ENCODE peak calls at places on chromosomes 13 and 19, in ten cellular contexts. Y is pancreas; G is OCI-LY7; O is CD8-positive, alpha-beta memory T cell; U is NT2/D1; N is esophagus squamous epithelium; Z is gastrocnemius medialis; A is suprapubic skin; R is breast epithelium; E is hepatocyte. H is an unnamed sample.

GRCh38 chr13:31150315-31150985 is 11.3 kb downstream of the HSPH1 start:
- DNase-seq in G (no peak), N (no peak), E (no peak), U (no peak), R (no peak), O (no peak), Y (no peak), Z (no peak), A (no peak), H (no peak)

GRCh38 chr13:53749306-53749705 is 720.7 kb downstream of the OLFM4 start:
- DNase-seq in N (no peak), R (no peak), O (no peak), U (no peak), E (no peak), Z (no peak), A (no peak), Y (no peak), G (no peak), H (no peak)

GRCh38 chr19:7427944-7428343 is 60.9 kb downstream of the PEX11G start:
- DNase-seq in Y (no peak), A (no peak), N (no peak), O (no peak), R (no peak), G (no peak), U (no peak), E (no peak), Z (no peak), H (no peak)

GRCh38 chr13:106561551-106562170 is 6.3 kb downstream of the ARGLU1 start:
- DNase-seq in N (no peak), Y (no peak), Z (no peak), G (no peak), R (no peak), U (no peak), A (no peak), E (peak; percentile 27), O (peak; percentile 8), H (no peak)

GRCh38 chr13:31036717-31037116 is 104.3 kb downstream of the TEX26 start:
- DNase-seq in Y (no peak), A (no peak), Z (no peak), O (no peak), R (no peak), U (no peak), E (no peak), N (no peak), G (no peak), H (no peak)

GRCh38 chr13:106630650-106631049 is 62.7 kb upstream of the ARGLU1 start:
- DNase-seq in R (no peak), A (no peak), U (no peak), Y (no peak), O (no peak), E (no peak), Z (no peak), N (no peak), G (no peak), H (no peak)

GRCh38 chr19:17405250-17406038 is at the start of gene BST2:
- DNase-seq in Z (peak; percentile 32), Y (no peak), O (peak; percentile 74), U (no peak), R (no peak), E (peak; percentile 52), N (no peak), G (peak; percentile 95), A (no peak), H (peak; percentile 60)

GRCh38 chr13:42894765-42895181 is 97.3 kb downstream of the EPSTI1 start:
- DNase-seq in N (no peak), U (no peak), R (no peak), Z (no peak), Y (peak; percentile 28), A (no peak), G (no peak), E (peak; percentile 13), O (no peak), H (no peak)

GRCh38 chr13:33263976-33264619 is 21.5 kb downstream of the STARD13 start:
- DNase-seq in G (no peak), U (no peak), N (no peak), E (no peak), R (no peak), Z (peak; percentile 30), A (no peak), O (no peak), Y (no peak), H (no peak)

DNA sequence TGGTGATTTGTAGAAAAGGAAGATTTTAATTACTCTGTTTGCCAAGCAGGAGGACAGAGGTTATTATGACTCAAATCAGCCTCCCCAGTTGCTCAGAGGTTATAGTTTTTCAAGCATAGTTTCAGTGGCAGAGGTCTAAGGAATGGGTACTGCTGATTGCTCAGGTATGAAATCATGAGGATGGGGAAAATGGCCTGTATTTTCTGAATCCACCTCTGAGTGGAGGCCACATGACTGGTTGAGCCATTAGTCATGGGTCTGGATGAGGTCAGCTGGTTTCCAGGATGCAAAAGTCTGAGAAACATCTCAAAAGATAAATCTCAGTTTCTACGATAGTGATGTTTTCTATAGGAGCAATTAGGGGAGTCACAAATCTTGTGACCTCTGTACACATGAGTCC is 62.8 kb upstream of the CEACAM8 start:
- DNase-seq in G (no peak), O (no peak), N (no peak), A (no peak), U (no peak), Z (no peak), E (no peak), R (no peak), Y (no peak), H (no peak)
- H3K9me3 ChIP-seq in G (no peaks in the 10 kb centered on the region), O (no peaks in the 10 kb centered on the region), N (no peaks in the 10 kb centered on the region), A (no peaks in the 10 kb centered on the region), U (no peaks in the 10 kb centered on the region), Z (no peaks in the 10 kb centered on the region), E (no peaks in the 10 kb centered on the region), R (no peaks in the 10 kb centered on the region), Y (no peaks in the 10 kb centered on the region), H (no peaks in the 10 kb centered on the region)

GRCh38 chr19:41999071-41999877 is 5.2 kb upstream of the ATP1A3 start:
- DNase-seq in O (no peak), R (no peak), Z (no peak), E (no peak), A (no peak), U (no peak), G (no peak), Y (no peak), N (no peak), H (no peak)
- H3K4me3 ChIP-seq in O (no peak overlapping the region), R (no peak overlapping the region), Z (no peak overlapping the region), E (no peak overlapping the region), A (no peak overlapping the region), U (no peak overlapping the region), G (no peak overlapping the region), Y (no peak overlapping the region), N (no peak overlapping the region), H (no peak overlapping the region)

GRCh38 chr13:44760434-44760833 is 184.3 kb upstream of the TSC22D1 start:
- DNase-seq in N (no peak), O (no peak), Y (no peak), R (no peak), Z (peak; percentile 23), A (no peak), G (no peak), U (no peak), E (no peak), H (no peak)

GRCh38 chr13:44764334-44764733 is 188.2 kb upstream of the TSC22D1 start:
- DNase-seq in G (no peak), E (peak; percentile 39), N (no peak), A (no peak), R (no peak), U (no peak), O (no peak), Z (no peak), Y (peak; percentile 78), H (no peak)

GRCh38 chr13:44763604-44764311 is 187.6 kb upstream of the TSC22D1 start:
- DNase-seq in E (no peak), Y (peak; percentile 58), A (no peak), N (no peak), U (no peak), G (no peak), O (no peak), Z (no peak), R (peak; percentile 75), H (no peak)

GRCh38 chr13:44765076-44765475 is 188.9 kb upstream of the TSC22D1 start:
- DNase-seq in Y (peak; percentile 34), A (no peak), E (peak; percentile 65), R (no peak), U (no peak), G (no peak), Z (no peak), O (no peak), N (no peak), H (no peak)

DNA sequence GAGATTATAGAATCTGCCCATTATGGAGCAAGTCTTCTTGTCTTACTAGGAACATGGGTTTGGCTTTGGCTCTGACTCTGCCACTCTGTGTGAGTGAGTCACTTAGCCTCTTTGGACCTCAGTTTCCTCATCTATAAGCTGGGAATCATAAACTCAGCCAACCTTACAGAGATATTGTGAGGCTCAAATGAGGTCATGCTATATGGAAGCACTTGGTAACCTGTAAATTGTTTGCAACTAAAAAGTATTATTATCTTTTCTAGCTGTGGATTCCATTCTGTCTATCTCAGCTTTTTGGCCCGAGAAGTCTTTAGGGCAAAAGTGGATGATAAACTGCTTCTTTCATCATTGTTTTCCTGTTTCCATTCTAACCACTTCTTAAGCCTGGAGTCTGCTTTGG is 186.8 kb upstream of the TSC22D1 start:
- DNase-seq in E (no peak), U (no peak), R (no peak), Z (no peak), N (no peak), A (no peak), G (no peak), O (no peak), Y (no peak), H (no peak)
- H3K4me1 ChIP-seq in E (peaks cover 54% of the 10 kb centered on the region), U (no peaks in the 10 kb centered on the region), R (no peaks in the 10 kb centered on the region), Z (peaks cover 29% of the 10 kb centered on the region), N (peaks cover 15% of the 10 kb centered on the region), A (peaks cover 45% of the 10 kb centered on the region), G (no peaks in the 10 kb centered on the region), O (no peaks in the 10 kb centered on the region), Y (peaks cover 52% of the 10 kb centered on the region), H (peaks cover 20% of the 10 kb centered on the region)

DNA sequence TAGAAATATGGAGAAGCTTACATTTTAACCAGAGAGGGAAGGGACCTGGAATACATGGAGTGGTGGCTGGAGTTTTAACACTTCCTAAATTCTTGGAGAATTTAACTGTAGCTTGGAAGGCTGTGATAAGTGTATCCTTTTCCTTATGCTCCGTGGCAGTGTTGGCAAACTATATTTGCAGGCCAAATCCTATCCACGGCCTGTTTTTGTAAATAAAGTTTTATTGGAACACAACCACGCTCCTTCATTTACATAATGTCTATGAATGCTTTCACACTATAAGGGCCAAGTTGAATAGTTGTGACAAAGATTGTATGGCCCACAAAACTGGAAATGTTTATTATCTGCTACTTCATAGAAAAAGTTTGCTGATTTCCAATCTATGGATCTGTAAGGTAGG is 110.5 kb upstream of the MIR17HG start:
- DNase-seq in Y (no peak), N (no peak), O (no peak), Z (no peak), G (no peak), U (no peak), R (no peak), A (no peak), E (no peak), H (no peak)
- H3K9me3 ChIP-seq in Y (no peaks in the 10 kb centered on the region), N (no peaks in the 10 kb centered on the region), O (no peaks in the 10 kb centered on the region), Z (no peaks in the 10 kb centered on the region), G (no peaks in the 10 kb centered on the region), U (no peaks in the 10 kb centered on the region), R (no peaks in the 10 kb centered on the region), A (no peaks in the 10 kb centered on the region), E (no peaks in the 10 kb centered on the region), H (no peaks in the 10 kb centered on the region)